ENCODE peak calls at places on chromosome 11, in four cellular contexts. One of them, this sample, is unnamed.

GRCh38 chr11:117851091-117851490 is 25.4 kb downstream of the FXYD6 start:
- DNase-seq in AG04450: no peak
- DNase-seq in astrocyte: no peak
- DNase-seq in hypothalamus: no peak
- DNase-seq in this sample: peak

GRCh38 chr11:83299681-83300080 is 13.5 kb upstream of the CCDC90B start:
- DNase-seq in AG04450: no peak
- DNase-seq in astrocyte: no peak
- DNase-seq in hypothalamus: no peak
- DNase-seq in this sample: no peak

GRCh38 chr11:65298131-65298535 is 16.5 kb upstream of the CDC42EP2 start:
- DNase-seq in hypothalamus: peak
- DNase-seq in astrocyte: no peak
- DNase-seq in AG04450: no peak
- DNase-seq in this sample: peak

GRCh38 chr11:130729678-130730300 is 186.5 kb downstream of the SNX19 start:
- DNase-seq in astrocyte: no peak
- DNase-seq in AG04450: no peak
- DNase-seq in hypothalamus: no peak
- DNase-seq in this sample: no peak

GRCh38 chr11:370087-370941 is 1.0 kb downstream of the B4GALNT4 start:
- DNase-seq in hypothalamus: no peak
- DNase-seq in AG04450: no peak
- DNase-seq in astrocyte: no peak
- DNase-seq in this sample: no peak

GRCh38 chr11:1644601-1645356 is 15.2 kb downstream of the KRTAP5-5 start:
- DNase-seq in astrocyte: no peak
- DNase-seq in AG04450: no peak
- DNase-seq in hypothalamus: no peak
- DNase-seq in this sample: no peak

GRCh38 chr11:130300567-130300966 is 14.2 kb downstream of the ZBTB44 start:
- DNase-seq in astrocyte: no peak
- DNase-seq in hypothalamus: no peak
- DNase-seq in AG04450: no peak
- DNase-seq in this sample: no peak

GRCh38 chr11:58685973-58686720 is 45.6 kb downstream of the GLYAT start:
- DNase-seq in astrocyte: no peak
- DNase-seq in AG04450: no peak
- DNase-seq in hypothalamus: no peak
- DNase-seq in this sample: no peak

GRCh38 chr11:123033895-123034294 is 28.0 kb downstream of the HSPA8 start:
- DNase-seq in AG04450: no peak
- DNase-seq in astrocyte: no peak
- DNase-seq in hypothalamus: no peak
- DNase-seq in this sample: no peak

GRCh38 chr11:62400281-62400680 is 18.6 kb upstream of the SCGB1A1 start:
- DNase-seq in hypothalamus: no peak
- DNase-seq in AG04450: no peak
- DNase-seq in astrocyte: no peak
- DNase-seq in this sample: no peak

GRCh38 chr11:17633987-17634775 is 85.2 kb upstream of the MYOD1 start:
- DNase-seq in astrocyte: no peak
- DNase-seq in hypothalamus: no peak
- DNase-seq in AG04450: no peak
- DNase-seq in this sample: no peak

GRCh38 chr11:21489735-21490134 is 703.1 kb upstream of the ANO5 start:
- DNase-seq in AG04450: no peak
- DNase-seq in hypothalamus: no peak
- DNase-seq in astrocyte: no peak
- DNase-seq in this sample: no peak

GRCh38 chr11:115670538-115671200 is 166.5 kb upstream of the CADM1 start:
- DNase-seq in astrocyte: no peak
- DNase-seq in AG04450: no peak
- DNase-seq in hypothalamus: no peak
- DNase-seq in this sample: no peak

GRCh38 chr11:12182650-12183511 is 72.5 kb downstream of the MICAL2 start:
- DNase-seq in AG04450: peak
- DNase-seq in hypothalamus: no peak
- DNase-seq in astrocyte: peak
- DNase-seq in this sample: peak

GRCh38 chr11:81026008-81026407 is 1585.2 kb upstream of the TENM4 start:
- DNase-seq in hypothalamus: no peak
- DNase-seq in astrocyte: no peak
- DNase-seq in AG04450: no peak
- DNase-seq in this sample: no peak

This sample was measured in coronary artery.